ENCODE peak calls at places on chromosome 2, in seven cellular contexts. I is spleen, M is PC-9, N is tibial nerve, D is psoas muscle, O is heart right ventricle, P is cardiac muscle cell. F is an unnamed sample.

GRCh38 chr2:163155279-163155883 is 316.8 kb upstream of the KCNH7 start:
- DNase-seq in I (no peak), M (peak; percentile 41), N (peak; percentile 7), D (no peak), O (no peak), P (peak; percentile 55), F (no peak)

GRCh38 chr2:11923935-11924334 is 177.5 kb downstream of the LPIN1 start:
- DNase-seq in I (no peak), M (no peak), N (no peak), D (no peak), O (no peak), P (peak; percentile 15), F (no peak)

GRCh38 chr2:95530734-95531133 is 46.2 kb upstream of the TRIM43B start:
- DNase-seq in I (no peak), M (no peak), N (no peak), D (no peak), O (no peak), P (no peak), F (no peak)

GRCh38 chr2:125172181-125172580 is 1147.1 kb downstream of the CNTNAP5 start:
- DNase-seq in I (no peak), M (no peak), N (no peak), D (no peak), O (no peak), P (no peak), F (no peak)

GRCh38 chr2:222709191-222709891 is 37.9 kb downstream of the MOGAT1 start:
- DNase-seq in I (no peak), M (peak; percentile 57), N (peak; percentile 68), D (peak; percentile 73), O (peak; percentile 54), P (peak; percentile 43), F (peak; percentile 57)

GRCh38 chr2:157628532-157629415 is at the start of gene ACVR1C:
- DNase-seq in I (peak; percentile 89), M (peak; percentile 52), N (peak; percentile 29), D (peak; percentile 76), O (peak; percentile 46), P (peak; percentile 86), F (peak; percentile 71)

GRCh38 chr2:84957771-84958134 is 13.2 kb upstream of the KCMF1 start:
- DNase-seq in I (no peak), M (no peak), N (no peak), D (no peak), O (no peak), P (no peak), F (no peak)

GRCh38 chr2:112150447-112150846 is 12.3 kb downstream of the FBLN7 start:
- DNase-seq in I (no peak), M (peak; percentile 54), N (no peak), D (no peak), O (no peak), P (no peak), F (no peak)

GRCh38 chr2:239462671-239463506 is 62.1 kb upstream of the HDAC4 start:
- DNase-seq in I (peak; percentile 61), M (peak; percentile 25), N (no peak), D (no peak), O (no peak), P (no peak), F (no peak)

GRCh38 chr2:160592993-160593392 is 99.4 kb upstream of the RBMS1 start:
- DNase-seq in I (no peak), M (no peak), N (no peak), D (no peak), O (no peak), P (no peak), F (no peak)

GRCh38 chr2:135557533-135557932 is 26.2 kb downstream of the R3HDM1 start:
- DNase-seq in I (no peak), M (no peak), N (no peak), D (no peak), O (no peak), P (peak; percentile 3), F (no peak)

GRCh38 chr2:134301099-134301970 is 47.5 kb downstream of the MGAT5 start:
- DNase-seq in I (no peak), M (no peak), N (no peak), D (no peak), O (no peak), P (no peak), F (no peak)

GRCh38 chr2:10286216-10287037 is 16.3 kb upstream of the HPCAL1 start:
- DNase-seq in I (peak; percentile 73), M (no peak), N (no peak), D (peak; percentile 49), O (peak; percentile 56), P (no peak), F (peak; percentile 66)

GRCh38 chr2:99938250-99938649 is 204.1 kb downstream of the AFF3 start:
- DNase-seq in I (no peak), M (no peak), N (no peak), D (no peak), O (no peak), P (no peak), F (no peak)

GRCh38 chr2:127676906-127677305 is 1.6 kb upstream of the LIMS2 start:
- DNase-seq in I (no peak), M (no peak), N (no peak), D (peak; percentile 38), O (peak; percentile 36), P (no peak), F (no peak)

GRCh38 chr2:207163053-207163814 is 2.5 kb downstream of the KLF7 start:
- DNase-seq in I (no peak), M (peak; percentile 96), N (peak; percentile 54), D (no peak), O (no peak), P (no peak), F (no peak)

GRCh38 chr2:28347596-28347995 is 45.1 kb upstream of the FOSL2 start:
- DNase-seq in I (peak; percentile 74), M (no peak), N (no peak), D (peak; percentile 46), O (no peak), P (no peak), F (no peak)

GRCh38 chr2:204680576-204680975 is 135.3 kb downstream of the PARD3B start:
- DNase-seq in I (no peak), M (no peak), N (no peak), D (no peak), O (no peak), P (no peak), F (no peak)

GRCh38 chr2:3329491-3329890 is 48.1 kb downstream of the EIPR1 start:
- DNase-seq in I (peak; percentile 40), M (no peak), N (no peak), D (no peak), O (no peak), P (no peak), F (no peak)

GRCh38 chr2:158745067-158745865 is 49.9 kb upstream of the DAPL1 start:
- DNase-seq in I (no peak), M (no peak), N (peak; percentile 55), D (no peak), O (no peak), P (peak; percentile 78), F (no peak)

GRCh38 chr2:120461092-120461491 is 115.2 kb downstream of the INHBB start:
- DNase-seq in I (peak; percentile 57), M (no peak), N (no peak), D (no peak), O (no peak), P (no peak), F (no peak)

GRCh38 chr2:67516899-67517530 is 119.9 kb downstream of the ETAA1 start:
- DNase-seq in I (no peak), M (no peak), N (no peak), D (no peak), O (no peak), P (no peak), F (peak; percentile 29)

GRCh38 chr2:36416370-36417165 is 61.0 kb downstream of the CRIM1 start:
- DNase-seq in I (no peak), M (no peak), N (no peak), D (no peak), O (no peak), P (no peak), F (no peak)

GRCh38 chr2:6926071-6926732 is 9.0 kb downstream of the RNF144A start:
- DNase-seq in I (no peak), M (no peak), N (no peak), D (no peak), O (no peak), P (no peak), F (no peak)
- H3K4me1 ChIP-seq in I (peaks cover 100% of the 10 kb centered on the region), M (no peaks in the 10 kb centered on the region), N (peaks cover 2% of the 10 kb centered on the region), D (peaks cover 54% of the 10 kb centered on the region), O (peaks cover 52% of the 10 kb centered on the region), P (peaks cover 14% of the 10 kb centered on the region), F (peaks cover 27% of the 10 kb centered on the region)

DNA sequence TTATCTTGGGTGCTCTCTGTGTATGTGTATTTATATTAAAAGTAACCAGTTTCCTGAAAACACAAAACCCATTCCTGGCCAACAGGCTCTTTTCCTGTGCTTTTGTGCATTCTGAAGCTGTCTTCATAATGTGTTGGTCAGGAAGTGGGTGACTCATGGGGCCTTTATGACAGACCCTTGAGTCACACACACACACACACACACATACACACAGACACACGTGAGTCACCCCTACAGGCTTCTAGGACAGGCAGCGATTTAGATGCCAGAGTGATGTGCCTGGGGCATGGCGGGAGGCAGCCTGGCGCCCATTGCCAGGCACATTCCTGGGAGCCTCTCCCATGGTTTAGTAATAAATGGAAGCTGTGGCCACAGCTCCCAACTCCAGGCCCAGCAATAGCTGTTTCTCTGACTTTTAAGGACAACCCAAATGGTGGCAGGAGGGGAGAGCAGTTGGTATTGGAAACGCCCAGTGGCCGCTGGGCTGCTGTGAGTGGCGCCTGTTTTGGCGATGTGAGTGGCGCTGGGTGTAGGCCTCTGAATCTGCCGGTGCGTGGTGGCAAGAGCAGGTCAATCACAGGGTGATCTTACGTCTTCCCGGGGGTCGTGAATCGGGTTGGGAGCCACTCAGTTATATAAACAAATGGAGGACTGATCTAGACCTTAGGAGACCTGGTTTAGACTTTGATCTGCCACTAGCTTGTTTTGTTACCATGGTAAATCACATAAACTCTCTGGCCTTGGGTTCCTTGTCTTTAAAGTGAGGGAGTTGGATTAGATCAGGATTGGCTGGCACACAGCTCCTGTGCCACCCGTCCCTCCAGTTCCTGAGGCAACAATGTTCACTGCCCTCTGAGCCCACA is 150.7 kb upstream of the DLX2 start:
- DNase-seq in I (no peak), M (peak; percentile 100), N (peak; percentile 31), D (peak; percentile 51), O (no peak), P (no peak), F (peak; percentile 60)
- H3K4me3 ChIP-seq in I (no peak overlapping the region), M (no peak overlapping the region), N (no peak overlapping the region), D (no peak overlapping the region), O (no peak overlapping the region), P (no peak overlapping the region), F (no peak overlapping the region)

GRCh38 chr2:161871113-161871512 is 202.9 kb downstream of the DPP4 start:
- DNase-seq in I (no peak), M (no peak), N (no peak), D (no peak), O (no peak), P (no peak), F (no peak)

GRCh38 chr2:161873689-161874088 is 200.3 kb downstream of the DPP4 start:
- DNase-seq in I (no peak), M (no peak), N (no peak), D (no peak), O (no peak), P (no peak), F (no peak)

GRCh38 chr2:161870531-161870930 is 203.5 kb downstream of the DPP4 start:
- DNase-seq in I (no peak), M (no peak), N (no peak), D (no peak), O (no peak), P (no peak), F (no peak)

GRCh38 chr2:161876416-161876815 is 197.6 kb downstream of the DPP4 start:
- DNase-seq in I (no peak), M (no peak), N (no peak), D (no peak), O (no peak), P (no peak), F (no peak)
- TF ChIP-seq CTCF in I (no peak), M (no peak), N (no peak), D (no peak), O (no peak), P (no peak), F (no peak)

GRCh38 chr2:149729575-149729974 is 142.0 kb upstream of the MMADHC start:
- DNase-seq in I (no peak), M (no peak), N (no peak), D (no peak), O (no peak), P (no peak), F (no peak)
- H3K4me1 ChIP-seq in I (no peaks in the 10 kb centered on the region), M (peaks cover 5% of the 10 kb centered on the region), N (no peaks in the 10 kb centered on the region), D (no peaks in the 10 kb centered on the region), O (no peaks in the 10 kb centered on the region), P (peaks cover 17% of the 10 kb centered on the region), F (no peaks in the 10 kb centered on the region)

F was measured in lung.